ENCODE peak calls at places on chromosomes 2 and 18, in seven cellular contexts. P, L, T, G, H, D and A are unnamed samples.

GRCh38 chr2:160039166-160039903 is 23.1 kb downstream of the PLA2R1 start:
- DNase-seq in T (peak; percentile 56), P (no peak), G (no peak), L (no peak), D (peak; percentile 35), H (no peak), A (no peak)

GRCh38 chr2:40317047-40317446 is 134.8 kb downstream of the SLC8A1 start:
- DNase-seq in H (no peak), G (no peak), D (no peak), T (no peak), P (no peak), L (no peak), A (no peak)

GRCh38 chr2:166411473-166412230 is 35.9 kb upstream of the SCN9A start:
- DNase-seq in T (no peak), L (no peak), D (peak; percentile 15), G (no peak), H (no peak), P (no peak), A (peak; percentile 33)

GRCh38 chr18:64747803-64748202 is 598.9 kb upstream of the LINC00305 start:
- DNase-seq in G (no peak), D (no peak), T (no peak), P (no peak), H (no peak), L (no peak), A (no peak)

GRCh38 chr2:54722641-54723299 is 692 bp upstream of the EML6 start:
- DNase-seq in P (no peak), D (peak; percentile 85), L (no peak), T (no peak), G (no peak), H (no peak), A (no peak)

GRCh38 chr2:158134655-158135054 is 33.0 kb downstream of the UPP2 start:
- DNase-seq in D (no peak), L (no peak), H (no peak), P (no peak), T (no peak), G (no peak), A (no peak)

GRCh38 chr2:180169474-180169873 is 162.4 kb upstream of the CWC22 start:
- DNase-seq in D (no peak), P (no peak), H (no peak), G (no peak), L (no peak), T (no peak), A (no peak)

GRCh38 chr2:136653836-136654235 is 111.5 kb upstream of the THSD7B start:
- DNase-seq in T (no peak), P (no peak), D (no peak), L (no peak), H (no peak), G (no peak), A (no peak)

GRCh38 chr18:22223263-22223960 is 54.0 kb downstream of the GATA6 start:
- DNase-seq in H (no peak), T (peak; percentile 42), L (no peak), D (peak; percentile 85), P (no peak), G (no peak), A (peak; percentile 81)

GRCh38 chr18:12256946-12257345 is 2.8 kb downstream of the CIDEA start:
- DNase-seq in D (no peak), T (no peak), H (no peak), L (no peak), P (peak; percentile 16), G (no peak), A (no peak)

GRCh38 chr2:9699139-9699823 is 68.5 kb upstream of the YWHAQ start:
- DNase-seq in D (peak; percentile 83), L (no peak), T (no peak), H (no peak), G (no peak), P (no peak), A (no peak)

GRCh38 chr2:88765154-88765948 is 73.9 kb downstream of the RPIA start:
- DNase-seq in G (no peak), T (no peak), L (no peak), P (no peak), H (no peak), D (no peak), A (no peak)

GRCh38 chr18:35112696-35113095 is 71.5 kb downstream of the MAPRE2 start:
- DNase-seq in H (no peak), G (no peak), T (no peak), P (no peak), D (no peak), L (no peak), A (no peak)

GRCh38 chr2:53907582-53907981 is 47.8 kb upstream of the GPR75 start:
- DNase-seq in L (no peak), H (no peak), G (no peak), D (peak; percentile 10), T (no peak), P (no peak), A (no peak)

GRCh38 chr18:6868033-6868432 is 138.5 kb downstream of the ARHGAP28 start:
- DNase-seq in P (no peak), D (no peak), H (no peak), T (no peak), L (no peak), G (no peak), A (no peak)